ENCODE peak calls at places on chromosomes 3 and 15, in four cellular contexts. K, I, Y and R are unnamed samples.

GRCh38 chr15:40893019-40893723 is 1.1 kb upstream of the VPS18 start:
- DNase-seq in K (no peak), I (no peak), Y (no peak), R (no peak)

GRCh38 chr3:99515-99914 is 97.0 kb upstream of the CHL1 start:
- DNase-seq in K (no peak), I (no peak), Y (no peak), R (no peak)

GRCh38 chr3:128794788-128795649 is 69.0 kb downstream of the RAB7A start:
- DNase-seq in K (no peak), I (peak), Y (peak), R (peak)

GRCh38 chr3:120350431-120350941 is 1.3 kb upstream of the LRRC58 start:
- DNase-seq in K (no peak), I (peak), Y (peak), R (peak)

GRCh38 chr3:154421067-154421466 is 8.9 kb downstream of the GPR149 start:
- DNase-seq in K (no peak), I (no peak), Y (peak), R (no peak)

GRCh38 chr15:92343869-92344643 is 49.6 kb upstream of the ST8SIA2 start:
- DNase-seq in K (no peak), I (peak), Y (no peak), R (no peak)

GRCh38 chr15:86690566-86690965 is 610.9 kb downstream of the AGBL1 start:
- DNase-seq in K (no peak), I (no peak), Y (no peak), R (no peak)

GRCh38 chr3:71195492-71195891 is 388.0 kb downstream of the FOXP1 start:
- DNase-seq in K (no peak), I (peak), Y (peak), R (no peak)

GRCh38 chr3:14295777-14296176 is 106.6 kb upstream of the SLC6A6 start:
- DNase-seq in K (no peak), I (no peak), Y (no peak), R (no peak)

GRCh38 chr3:10468611-10469354 is 36.6 kb downstream of the ATP2B2 start:
- DNase-seq in K (no peak), I (no peak), Y (no peak), R (no peak)

GRCh38 chr3:149647812-149648211 is 10.0 kb downstream of the WWTR1 start:
- DNase-seq in K (no peak), I (no peak), Y (no peak), R (no peak)

GRCh38 chr3:188689101-188689574 is 482.6 kb upstream of the TPRG1 start:
- DNase-seq in K (no peak), I (no peak), Y (peak), R (no peak)

GRCh38 chr3:190041333-190042041 is 79.2 kb downstream of the P3H2 start:
- DNase-seq in K (peak), I (peak), Y (peak), R (no peak)

GRCh38 chr3:55160241-55160877 is 232.5 kb upstream of the LRTM1 start:
- DNase-seq in K (no peak), I (peak), Y (peak), R (peak)

GRCh38 chr3:169104541-169104940 is 559.0 kb downstream of the MECOM start:
- DNase-seq in K (no peak), I (no peak), Y (peak), R (no peak)

GRCh38 chr3:53045784-53046170 is at the start of gene SFMBT1:
- DNase-seq in K (no peak), I (peak), Y (peak), R (peak)

GRCh38 chr3:76859596-76859995 is 180.3 kb upstream of the ROBO2 start:
- DNase-seq in K (no peak), I (no peak), Y (peak), R (no peak)

GRCh38 chr15:74240002-74240568 is 4.0 kb downstream of the CCDC33 start:
- DNase-seq in K (no peak), I (peak), Y (peak), R (peak)

GRCh38 chr3:40044487-40044886 is 235.1 kb downstream of the MYRIP start:
- DNase-seq in K (no peak), I (no peak), Y (peak), R (no peak)

GRCh38 chr3:139588450-139588849 is 48.9 kb upstream of the RBP1 start:
- DNase-seq in K (peak), I (no peak), Y (peak), R (peak)

GRCh38 chr3:11059090-11059798 is 66.7 kb downstream of the SLC6A1 start:
- DNase-seq in K (peak), I (peak), Y (peak), R (peak)

GRCh38 chr3:83934208-83935150 is 1024.3 kb upstream of the CADM2 start:
- DNase-seq in K (no peak), I (no peak), Y (peak), R (no peak)

GRCh38 chr3:27721717-27722564 is at the start of gene EOMES:
- DNase-seq in K (no peak), I (no peak), Y (peak), R (peak)

GRCh38 chr3:127970966-127971592 is 56.0 kb downstream of the KBTBD12 start:
- DNase-seq in K (peak), I (peak), Y (peak), R (peak)

GRCh38 chr15:75063338-75063737 is 39.9 kb downstream of the PPCDC start:
- DNase-seq in K (no peak), I (no peak), Y (peak), R (no peak)

GRCh38 chr3:119175869-119176756 is 2.7 kb downstream of the UPK1B start:
- DNase-seq in K (no peak), I (no peak), Y (peak), R (peak)

GRCh38 chr3:59758672-59759071 is 708.8 kb upstream of the CFAP20DC start:
- DNase-seq in K (no peak), I (no peak), Y (no peak), R (no peak)

GRCh38 chr15:96183020-96183926 is 147.2 kb upstream of the NR2F2 start:
- DNase-seq in K (no peak), I (no peak), Y (no peak), R (no peak)

GRCh38 chr15:45522179-45522930 is at the start of gene SLC30A4:
- DNase-seq in K (no peak), I (peak), Y (peak), R (peak)

GRCh38 chr15:96274698-96275097 is 55.8 kb upstream of the NR2F2 start:
- DNase-seq in K (no peak), I (no peak), Y (no peak), R (no peak)

GRCh38 chr3:52317601-52318000 is 1.5 kb downstream of the DNAH1 start:
- DNase-seq in K (peak), I (peak), Y (peak), R (peak)

GRCh38 chr3:46684881-46685280 is 8.6 kb downstream of the ALS2CL start:
- DNase-seq in K (no peak), I (no peak), Y (no peak), R (no peak)

GRCh38 chr15:33145447-33145846 is 49.1 kb downstream of the FMN1 start:
- DNase-seq in K (no peak), I (no peak), Y (no peak), R (no peak)

GRCh38 chr3:11901286-11901875 is 54.7 kb upstream of the TAMM41 start:
- DNase-seq in K (no peak), I (no peak), Y (no peak), R (no peak)

GRCh38 chr3:32592696-32593353 is 22.2 kb upstream of the DYNC1LI1 start:
- DNase-seq in K (no peak), I (no peak), Y (peak), R (no peak)